ENCODE peak calls at places on chromosome 7, in eight cellular contexts. S is left lobe of liver; J is pancreas; T is IMR-90; U is T-cell; M is HCT116; B is activated T-cell treated with anti-CD3 and anti-CD28 coated beads, Interleukin-2, amount 50 U/mL, for 72 hours; P is activated CD8-positive, alpha-beta memory T cell treated with anti-CD3 and anti-CD28 coated beads, Interleukin-2, amount 10 ng/mL, durations not matched to agents 7 days and 5 days. Y is an unnamed sample.

GRCh38 chr7:28260969-28261368 is 80.4 kb upstream of the JAZF1 start:
- ATAC-seq in S (no peak), T (no peak), P (no peak), J (no peak), B (no peak), M (no peak), U (no peak), Y (no peak)

GRCh38 chr7:152144557-152145245 is 119.2 kb downstream of the GALNT11 start:
- ATAC-seq in P (peak; percentile 71), J (no peak), S (no peak), M (no peak), U (peak; percentile 75), T (no peak), B (peak; percentile 85), Y (peak; percentile 89)

GRCh38 chr7:37765872-37766525 is 82.4 kb upstream of the NME8 start:
- ATAC-seq in U (no peak), P (no peak), B (peak; percentile 53), T (no peak), S (no peak), J (no peak), M (no peak), Y (peak; percentile 24)

GRCh38 chr7:159271795-159272194 is 127.1 kb upstream of the VIPR2 start:
- ATAC-seq in B (no peak), P (no peak), U (no peak), M (no peak), S (no peak), J (no peak), T (no peak), Y (no peak)

GRCh38 chr7:20280475-20281351 is 50.0 kb upstream of the ITGB8 start:
- ATAC-seq in U (no peak), B (peak; percentile 61), J (no peak), M (no peak), P (peak; percentile 42), S (no peak), T (peak; percentile 64), Y (peak; percentile 46)

GRCh38 chr7:15888090-15888489 is 201.6 kb upstream of the MEOX2 start:
- ATAC-seq in B (no peak), M (no peak), S (no peak), J (no peak), T (no peak), U (no peak), P (no peak), Y (no peak)

GRCh38 chr7:82247814-82248433 is 195.7 kb downstream of the CACNA2D1 start:
- ATAC-seq in P (no peak), T (peak; percentile 59), B (no peak), S (peak; percentile 70), M (peak; percentile 78), J (peak; percentile 51), U (no peak), Y (no peak)

GRCh38 chr7:127245582-127245981 is 7.2 kb downstream of the GRM8 start:
- ATAC-seq in B (no peak), J (no peak), U (no peak), P (no peak), T (no peak), S (peak; percentile 66), M (no peak), Y (no peak)

GRCh38 chr7:97005764-97006145 is 402 bp downstream of the DLX6 start:
- ATAC-seq in T (no peak), S (no peak), B (peak; percentile 8), U (no peak), M (no peak), J (peak; percentile 11), P (no peak), Y (no peak)

GRCh38 chr7:7667187-7667586 is 26.6 kb downstream of the UMAD1 start:
- ATAC-seq in J (peak; percentile 94), T (no peak), U (no peak), B (no peak), S (no peak), P (no peak), M (no peak), Y (no peak)

GRCh38 chr7:5452937-5453540 is 29.4 kb upstream of the TNRC18 start:
- ATAC-seq in M (no peak), T (peak; percentile 25), U (no peak), J (no peak), B (no peak), P (no peak), S (no peak), Y (no peak)

GRCh38 chr7:11690395-11690794 is 141.6 kb downstream of the THSD7A start:
- ATAC-seq in M (no peak), J (no peak), U (no peak), S (no peak), T (no peak), P (no peak), B (no peak), Y (no peak)

GRCh38 chr7:143901360-143901709 is 641 bp downstream of the TCAF1 start:
- ATAC-seq in T (peak; percentile 44), B (no peak), P (no peak), U (no peak), M (peak; percentile 32), S (peak; percentile 52), J (peak; percentile 55), Y (no peak)

GRCh38 chr7:43362652-43363428 is 220.1 kb upstream of the STK17A start:
- ATAC-seq in M (no peak), B (no peak), J (peak; percentile 38), S (peak; percentile 23), P (no peak), T (no peak), U (no peak), Y (no peak)

GRCh38 chr7:15131661-15132060 is 229.1 kb upstream of the DGKB start:
- ATAC-seq in J (no peak), U (no peak), M (no peak), P (no peak), S (no peak), B (no peak), T (peak; percentile 9), Y (no peak)

GRCh38 chr7:111414374-111414773 is 147.9 kb downstream of the IMMP2L start:
- ATAC-seq in B (no peak), P (no peak), J (no peak), U (no peak), T (no peak), M (no peak), S (no peak), Y (no peak)

Y was measured in activated T-helper 17 cell treated with anti-CD3 and anti-CD28 coated beads, Interleukin-2, amount 50 U/mL, for 72 hours.